ENCODE peak calls at places on chromosomes 16 and 17, in four cellular contexts. N is EH; M is stimulated activated CD8-positive, alpha-beta memory T cell treated with anti-CD3 and anti-CD28 coated beads, Interleukin-4, amount 100 ng/mL, for 4 hours; O is EL. X is an unnamed sample.

GRCh38 chr16:25828510-25828909 is 136.8 kb downstream of the HS3ST4 start:
- DNase-seq in N (no peak), M (no peak), O (no peak), X (no peak)

GRCh38 chr17:29368926-29369325 is 21.2 kb upstream of the TAOK1 start:
- DNase-seq in N (peak), M (no peak), O (no peak), X (peak)

GRCh38 chr17:16325964-16326363 is 27.3 kb downstream of the CENPV start:
- DNase-seq in N (no peak), M (no peak), O (no peak), X (no peak)

GRCh38 chr17:72145972-72146755 is 25.3 kb downstream of the SOX9 start:
- DNase-seq in N (no peak), M (no peak), O (peak), X (no peak)

GRCh38 chr17:79165296-79165695 is 90.7 kb downstream of the ENGASE start:
- DNase-seq in N (no peak), M (no peak), O (no peak), X (no peak)

GRCh38 chr16:4767872-4768548 is 1.0 kb upstream of the ZNF500 start:
- DNase-seq in N (peak), M (no peak), O (peak), X (peak)

GRCh38 chr17:49910094-49910857 is 58.7 kb upstream of the DLX4 start:
- DNase-seq in N (peak), M (no peak), O (peak), X (peak)

GRCh38 chr16:19520861-19521331 is 1.0 kb downstream of the GDE1 start:
- DNase-seq in N (peak), M (no peak), O (peak), X (peak)

GRCh38 chr16:86951041-86951822 is 366.0 kb downstream of the C16orf95 start:
- DNase-seq in N (no peak), M (no peak), O (no peak), X (no peak)

GRCh38 chr16:975313-975690 is 4.5 kb upstream of the LMF1 start:
- DNase-seq in N (no peak), M (no peak), O (no peak), X (no peak)

GRCh38 chr17:235831-236640 is 54.6 kb upstream of the DOC2B start:
- DNase-seq in N (no peak), M (no peak), O (no peak), X (no peak)

GRCh38 chr17:30360396-30360795 is 18.3 kb upstream of the CPD start:
- DNase-seq in N (no peak), M (no peak), O (no peak), X (no peak)

GRCh38 chr16:23857901-23858300 is 22.1 kb downstream of the PRKCB start:
- DNase-seq in N (no peak), M (no peak), O (no peak), X (no peak)

GRCh38 chr17:51166198-51166986 is at the start of gene NME2:
- DNase-seq in N (peak), M (peak), O (peak), X (peak)

GRCh38 chr17:57707892-57708291 is 37.2 kb downstream of the CCDC182 start:
- DNase-seq in N (peak), M (no peak), O (no peak), X (no peak)

GRCh38 chr17:69978056-69978646 is 96.9 kb upstream of the KCNJ16 start:
- DNase-seq in N (no peak), M (no peak), O (no peak), X (peak)

GRCh38 chr17:46885415-46885814 is 34.0 kb downstream of the WNT9B start:
- DNase-seq in N (no peak), M (no peak), O (no peak), X (no peak)

GRCh38 chr16:66020642-66021041 is 345.8 kb upstream of the CDH5 start:
- DNase-seq in N (peak), M (no peak), O (peak), X (no peak)

GRCh38 chr17:38958326-38958725 is 8.9 kb downstream of the FBXO47 start:
- DNase-seq in N (peak), M (no peak), O (peak), X (no peak)

GRCh38 chr17:1055751-1056645 is 59.1 kb downstream of the TIMM22 start:
- DNase-seq in N (peak), M (no peak), O (peak), X (peak)

GRCh38 chr17:27760069-27760885 is 40.1 kb downstream of the NOS2 start:
- DNase-seq in N (peak), M (peak), O (peak), X (peak)

GRCh38 chr17:40903129-40903847 is 18.2 kb upstream of the KRT20 start:
- DNase-seq in N (peak), M (no peak), O (peak), X (peak)

GRCh38 chr17:9271989-9272388 is 250.7 kb downstream of the NTN1 start:
- DNase-seq in N (no peak), M (no peak), O (no peak), X (no peak)

GRCh38 chr16:86961133-86961720 is 356.0 kb downstream of the C16orf95 start:
- DNase-seq in N (peak), M (no peak), O (peak), X (peak)

GRCh38 chr16:76176616-76177015 is 100.6 kb upstream of the CNTNAP4 start:
- DNase-seq in N (no peak), M (no peak), O (no peak), X (no peak)

GRCh38 chr16:56319391-56319790 is 106.0 kb downstream of the AMFR start:
- DNase-seq in N (no peak), M (no peak), O (no peak), X (no peak)

GRCh38 chr17:56185491-56185890 is 32.2 kb downstream of the ANKFN1 start:
- DNase-seq in N (peak), M (no peak), O (peak), X (no peak)

GRCh38 chr16:19833176-19833575 is 51.5 kb downstream of the GPRC5B start:
- DNase-seq in N (no peak), M (no peak), O (no peak), X (no peak)

X was measured in brain microvascular endothelial cell.